ENCODE peak calls at places on chromosomes 16 and 17, in ten cellular contexts. G, M, X, I, L, F, D, J, N and T are unnamed samples.

GRCh38 chr16:57723170-57723569 is 12.4 kb upstream of the KATNB1 start:
- DNase-seq in G (no peak), M (no peak), X (peak; percentile 73), I (no peak), L (peak; percentile 42), F (no peak), D (no peak), J (no peak), N (no peak), T (no peak)

GRCh38 chr17:62163847-62164246 is 98.8 kb upstream of the MED13 start:
- DNase-seq in G (no peak), M (no peak), X (no peak), I (no peak), L (no peak), F (no peak), D (no peak), J (no peak), N (no peak), T (no peak)

GRCh38 chr17:43987131-43988021 is 17.0 kb upstream of the NAGS start:
- DNase-seq in G (no peak), M (no peak), X (no peak), I (no peak), L (no peak), F (no peak), D (no peak), J (no peak), N (no peak), T (no peak)

GRCh38 chr17:58703137-58703846 is 10.9 kb downstream of the RAD51C start:
- DNase-seq in G (no peak), M (peak; percentile 45), X (no peak), I (no peak), L (no peak), F (no peak), D (peak; percentile 8), J (no peak), N (no peak), T (no peak)

GRCh38 chr16:67431077-67431804 is at the start of gene HSD11B2:
- DNase-seq in G (peak; percentile 19), M (peak; percentile 72), X (peak; percentile 81), I (no peak), L (peak; percentile 65), F (peak; percentile 42), D (no peak), J (no peak), N (no peak), T (no peak)

GRCh38 chr17:69802045-69802740 is 272.8 kb upstream of the KCNJ16 start:
- DNase-seq in G (no peak), M (no peak), X (peak; percentile 68), I (no peak), L (no peak), F (no peak), D (no peak), J (no peak), N (no peak), T (no peak)

GRCh38 chr17:6682339-6682738 is 30.8 kb downstream of the C17orf100 start:
- DNase-seq in G (no peak), M (no peak), X (no peak), I (no peak), L (no peak), F (no peak), D (no peak), J (no peak), N (no peak), T (no peak)

GRCh38 chr16:80034469-80034826 is 433.9 kb upstream of the MAF start:
- DNase-seq in G (no peak), M (no peak), X (no peak), I (no peak), L (no peak), F (no peak), D (no peak), J (no peak), N (no peak), T (no peak)

GRCh38 chr16:70737377-70738082 is 51.7 kb upstream of the MTSS2 start:
- DNase-seq in G (peak; percentile 94), M (no peak), X (no peak), I (no peak), L (no peak), F (peak; percentile 34), D (peak; percentile 93), J (peak; percentile 74), N (no peak), T (peak; percentile 72)

GRCh38 chr17:48290378-48290777 is 139.6 kb downstream of the SKAP1 start:
- DNase-seq in G (no peak), M (no peak), X (no peak), I (no peak), L (no peak), F (no peak), D (no peak), J (no peak), N (no peak), T (no peak)

GRCh38 chr17:65987988-65988387 is 203.9 kb downstream of the CEP112 start:
- DNase-seq in G (no peak), M (peak; percentile 4), X (peak; percentile 49), I (peak; percentile 2), L (peak; percentile 23), F (no peak), D (peak; percentile 2), J (no peak), N (no peak), T (no peak)

GRCh38 chr16:87127061-87127765 is 190.0 kb downstream of the C16orf95 start:
- DNase-seq in G (no peak), M (no peak), X (no peak), I (no peak), L (no peak), F (no peak), D (peak; percentile 40), J (peak; percentile 77), N (no peak), T (no peak)

GRCh38 chr17:27489045-27489715 is 32.9 kb downstream of the KSR1 start:
- DNase-seq in G (peak; percentile 75), M (peak; percentile 66), X (no peak), I (no peak), L (no peak), F (no peak), D (peak; percentile 33), J (peak; percentile 62), N (no peak), T (no peak)

GRCh38 chr17:41667280-41668008 is 21.2 kb upstream of the EIF1 start:
- DNase-seq in G (peak; percentile 56), M (no peak), X (peak; percentile 80), I (no peak), L (no peak), F (no peak), D (no peak), J (no peak), N (no peak), T (no peak)

GRCh38 chr17:74852237-74853047 is 7.2 kb downstream of the GRIN2C start:
- DNase-seq in G (no peak), M (peak; percentile 70), X (peak; percentile 98), I (no peak), L (peak; percentile 84), F (no peak), D (no peak), J (no peak), N (peak; percentile 18), T (peak; percentile 69)

GRCh38 chr17:78284146-78284545 is 52.7 kb downstream of the TMEM235 start:
- DNase-seq in G (peak; percentile 97), M (no peak), X (no peak), I (no peak), L (no peak), F (no peak), D (peak; percentile 41), J (no peak), N (no peak), T (no peak)

GRCh38 chr17:76462556-76463290 is 4.7 kb upstream of the AANAT start:
- DNase-seq in G (peak; percentile 7), M (no peak), X (no peak), I (no peak), L (no peak), F (no peak), D (no peak), J (no peak), N (no peak), T (no peak)

GRCh38 chr16:28494141-28494851 is at the start of gene APOBR:
- DNase-seq in G (peak; percentile 98), M (no peak), X (no peak), I (no peak), L (no peak), F (peak; percentile 69), D (no peak), J (peak; percentile 49), N (peak; percentile 72), T (peak; percentile 93)

GRCh38 chr16:80570106-80570478 is 29.3 kb downstream of the DYNLRB2 start:
- DNase-seq in G (no peak), M (no peak), X (no peak), I (no peak), L (no peak), F (no peak), D (peak; percentile 44), J (no peak), N (no peak), T (no peak)

GRCh38 chr17:75131278-75132017 is at the start of gene NT5C:
- DNase-seq in G (peak; percentile 73), M (peak; percentile 68), X (peak; percentile 93), I (no peak), L (peak; percentile 91), F (peak; percentile 83), D (peak; percentile 43), J (peak; percentile 79), N (no peak), T (no peak)

GRCh38 chr16:22938647-22939046 is 124.7 kb downstream of the HS3ST2 start:
- DNase-seq in G (peak; percentile 15), M (no peak), X (no peak), I (no peak), L (no peak), F (no peak), D (no peak), J (no peak), N (no peak), T (no peak)

GRCh38 chr16:6903671-6904070 is 429.0 kb upstream of the RBFOX1 start:
- DNase-seq in G (no peak), M (no peak), X (no peak), I (no peak), L (no peak), F (no peak), D (no peak), J (no peak), N (no peak), T (no peak)

GRCh38 chr17:35101036-35101435 is 18.6 kb downstream of the RAD51D start:
- DNase-seq in G (no peak), M (no peak), X (no peak), I (no peak), L (no peak), F (no peak), D (no peak), J (no peak), N (no peak), T (no peak)

GRCh38 chr16:11722468-11722808 is 20.2 kb downstream of the TXNDC11 start:
- DNase-seq in G (no peak), M (no peak), X (no peak), I (no peak), L (no peak), F (no peak), D (no peak), J (no peak), N (no peak), T (no peak)

GRCh38 chr17:2853111-2853721 is 57.0 kb downstream of the RAP1GAP2 start:
- DNase-seq in G (no peak), M (peak; percentile 72), X (peak; percentile 60), I (no peak), L (no peak), F (peak; percentile 37), D (peak; percentile 21), J (peak; percentile 68), N (no peak), T (peak; percentile 48)

GRCh38 chr16:54277845-54278703 is 8.5 kb downstream of the IRX3 start:
- DNase-seq in G (no peak), M (no peak), X (no peak), I (no peak), L (no peak), F (no peak), D (no peak), J (no peak), N (no peak), T (no peak)

GRCh38 chr16:79656537-79657115 is 56.1 kb upstream of the MAF start:
- DNase-seq in G (no peak), M (no peak), X (no peak), I (no peak), L (no peak), F (no peak), D (no peak), J (no peak), N (no peak), T (no peak)